ENCODE peak calls at places on chromosomes 7 and 10, in nine cellular contexts. G is NCI-H2081 treated with DMSO at 0.1 percent for 48 hours; R is NCI-H1930; B is kidney; F is SJSA1; K is A673; M is activated CD8-positive, alpha-beta memory T cell treated with anti-CD3 and anti-CD28 coated beads for 48 hours; X is HuH-7; U is HFFc6. P is an unnamed sample.

GRCh38 chr7:44185729-44186128 is 3.5 kb downstream of the GCK start:
- DNase-seq in G (no peak), R (no peak), B (no peak), F (peak; percentile 35), K (no peak), M (no peak), X (no peak), U (no peak), P (no peak)

GRCh38 chr10:109676703-109677102 is 246.6 kb downstream of the XPNPEP1 start:
- DNase-seq in G (no peak), R (no peak), B (no peak), F (no peak), K (no peak), M (no peak), X (no peak), U (no peak), P (peak; percentile 68)

GRCh38 chr10:78552261-78552811 is 516.4 kb upstream of the ZMIZ1 start:
- DNase-seq in G (no peak), R (no peak), B (peak; percentile 81), F (no peak), K (no peak), M (no peak), X (no peak), U (no peak), P (no peak)

GRCh38 chr7:99563650-99564049 is 5.2 kb downstream of the ZNF655 start:
- DNase-seq in G (no peak), R (no peak), B (no peak), F (peak; percentile 91), K (no peak), M (no peak), X (no peak), U (peak; percentile 78), P (peak; percentile 63)

GRCh38 chr7:132244917-132245480 is 331.3 kb downstream of the PLXNA4 start:
- DNase-seq in G (no peak), R (no peak), B (no peak), F (no peak), K (no peak), M (no peak), X (no peak), U (no peak), P (no peak)

GRCh38 chr7:7682856-7683255 is 35.6 kb downstream of the RPA3 start:
- DNase-seq in G (no peak), R (no peak), B (no peak), F (no peak), K (no peak), M (no peak), X (no peak), U (no peak), P (peak; percentile 46)

GRCh38 chr10:129758591-129759021 is 205.5 kb downstream of the EBF3 start:
- DNase-seq in G (no peak), R (no peak), B (peak; percentile 68), F (peak; percentile 30), K (no peak), M (no peak), X (no peak), U (no peak), P (no peak)

GRCh38 chr10:80196950-80197315 is 8.4 kb downstream of the ANXA11 start:
- DNase-seq in G (no peak), R (no peak), B (no peak), F (no peak), K (no peak), M (no peak), X (no peak), U (no peak), P (no peak)

GRCh38 chr7:108723343-108723957 is 153.8 kb downstream of the DNAJB9 start:
- DNase-seq in G (no peak), R (no peak), B (no peak), F (no peak), K (no peak), M (no peak), X (no peak), U (no peak), P (no peak)

GRCh38 chr7:2000801-2001321 is 231.9 kb downstream of the MAD1L1 start:
- DNase-seq in G (no peak), R (no peak), B (peak; percentile 66), F (no peak), K (no peak), M (no peak), X (no peak), U (no peak), P (no peak)

GRCh38 chr10:62230344-62231138 is 38.1 kb downstream of the RTKN2 start:
- DNase-seq in G (no peak), R (no peak), B (no peak), F (no peak), K (no peak), M (no peak), X (no peak), U (peak; percentile 49), P (no peak)

GRCh38 chr10:30029890-30030261 is 29.5 kb downstream of the JCAD start:
- DNase-seq in G (no peak), R (no peak), B (no peak), F (no peak), K (no peak), M (no peak), X (no peak), U (no peak), P (no peak)

GRCh38 chr10:115762029-115762428 is 511.0 kb downstream of the GFRA1 start:
- DNase-seq in G (no peak), R (no peak), B (no peak), F (no peak), K (no peak), M (no peak), X (no peak), U (peak; percentile 55), P (no peak)

GRCh38 chr7:135160858-135161653 is 9.5 kb downstream of the CYREN start:
- DNase-seq in G (no peak), R (no peak), B (no peak), F (no peak), K (no peak), M (no peak), X (no peak), U (no peak), P (no peak)

GRCh38 chr7:122935620-122936019 is 49.4 kb upstream of the CADPS2 start:
- DNase-seq in G (no peak), R (no peak), B (no peak), F (no peak), K (no peak), M (no peak), X (no peak), U (no peak), P (no peak)

GRCh38 chr10:48913674-48914073 is 26.0 kb downstream of the LRRC18 start:
- DNase-seq in G (no peak), R (no peak), B (no peak), F (no peak), K (no peak), M (no peak), X (no peak), U (no peak), P (no peak)

GRCh38 chr10:85105614-85106013 is 777.2 kb downstream of the CCSER2 start:
- DNase-seq in G (no peak), R (no peak), B (no peak), F (no peak), K (no peak), M (no peak), X (peak; percentile 9), U (no peak), P (no peak)

GRCh38 chr7:17447728-17448478 is 149.5 kb downstream of the AHR start:
- DNase-seq in G (no peak), R (no peak), B (no peak), F (no peak), K (no peak), M (no peak), X (no peak), U (peak; percentile 5), P (no peak)

GRCh38 chr10:70404906-70405824 is 1.2 kb downstream of the EIF4EBP2 start:
- DNase-seq in G (no peak), R (no peak), B (peak; percentile 86), F (peak; percentile 73), K (peak; percentile 89), M (no peak), X (peak; percentile 54), U (peak; percentile 89), P (peak; percentile 81)

GRCh38 chr10:71516890-71517289 is 120.2 kb downstream of the CDH23 start:
- DNase-seq in G (no peak), R (no peak), B (no peak), F (no peak), K (no peak), M (no peak), X (no peak), U (no peak), P (no peak)

GRCh38 chr7:105269397-105269796 is 119.3 kb downstream of the SRPK2 start:
- DNase-seq in G (no peak), R (no peak), B (no peak), F (no peak), K (no peak), M (no peak), X (no peak), U (no peak), P (no peak)

GRCh38 chr10:101145145-101145544 is 14.0 kb downstream of the TLX1 start:
- DNase-seq in G (no peak), R (no peak), B (no peak), F (no peak), K (no peak), M (no peak), X (no peak), U (no peak), P (no peak)

GRCh38 chr10:30227481-30227880 is 121.6 kb downstream of the MTPAP start:
- DNase-seq in G (no peak), R (no peak), B (no peak), F (no peak), K (no peak), M (no peak), X (no peak), U (no peak), P (no peak)

GRCh38 chr7:28442540-28443420 is 30.5 kb downstream of the CREB5 start:
- DNase-seq in G (no peak), R (no peak), B (no peak), F (no peak), K (no peak), M (no peak), X (no peak), U (no peak), P (no peak)

GRCh38 chr7:147824671-147825070 is 765.9 kb upstream of the C7orf33 start:
- DNase-seq in G (no peak), R (no peak), B (no peak), F (no peak), K (no peak), M (no peak), X (no peak), U (no peak), P (no peak)

GRCh38 chr7:17696422-17696821 is 243.9 kb downstream of the SNX13 start:
- DNase-seq in G (no peak), R (no peak), B (no peak), F (peak; percentile 77), K (no peak), M (no peak), X (peak; percentile 67), U (peak; percentile 46), P (peak; percentile 58)

GRCh38 chr7:121555558-121555957 is 159.4 kb upstream of the FAM3C start:
- DNase-seq in G (no peak), R (no peak), B (no peak), F (no peak), K (no peak), M (no peak), X (no peak), U (no peak), P (no peak)

GRCh38 chr7:155962191-155962967 is 150.1 kb upstream of the SHH start:
- DNase-seq in G (no peak), R (no peak), B (no peak), F (peak; percentile 76), K (no peak), M (no peak), X (no peak), U (no peak), P (peak; percentile 92)

GRCh38 chr10:21808525-21808924 is 195.0 kb downstream of the DNAJC1 start:
- DNase-seq in G (no peak), R (no peak), B (no peak), F (no peak), K (peak; percentile 7), M (no peak), X (no peak), U (no peak), P (no peak)

GRCh38 chr7:43554423-43554822 is 28.5 kb upstream of the STK17A start:
- DNase-seq in G (no peak), R (no peak), B (no peak), F (no peak), K (no peak), M (no peak), X (no peak), U (no peak), P (no peak)

GRCh38 chr10:42638821-42639270 is 476 bp upstream of the ZNF33B start:
- DNase-seq in G (no peak), R (no peak), B (no peak), F (no peak), K (no peak), M (no peak), X (no peak), U (no peak), P (no peak)

P was measured in LoVo.